ENCODE peak calls at places on chromosomes 5 and 9, in four cellular contexts. D is hypothalamus; P is activated CD4-positive, alpha-beta T cell treated with anti-CD3 and anti-CD28 coated beads for 24 hours; K is KBM-7. U is an unnamed sample.

GRCh38 chr5:109619661-109620060 is 70.1 kb upstream of the MAN2A1 start:
- DNase-seq in D (no peak), P (no peak), K (no peak), U (no peak)

GRCh38 chr9:135521608-135522095 is 412 bp downstream of the LCN1 start:
- DNase-seq in D (no peak), P (no peak), K (no peak), U (no peak)

GRCh38 chr9:91417602-91418218 is 5.9 kb downstream of the NFIL3 start:
- DNase-seq in D (no peak), P (no peak), K (no peak), U (no peak)

GRCh38 chr9:109781086-109781485 is 1.1 kb downstream of the PALM2AKAP2 start:
- DNase-seq in D (no peak), P (no peak), K (no peak), U (no peak)

GRCh38 chr5:62326302-62326701 is 20.3 kb downstream of the KIF2A start:
- DNase-seq in D (no peak), P (no peak), K (peak; percentile 26), U (no peak)

GRCh38 chr9:137224850-137225694 is at the start of gene CYSRT1:
- DNase-seq in D (no peak), P (no peak), K (no peak), U (no peak)

GRCh38 chr9:89361816-89362646 is 43.7 kb downstream of the SECISBP2 start:
- DNase-seq in D (no peak), P (no peak), K (no peak), U (no peak)

GRCh38 chr5:154349621-154350020 is 96.2 kb upstream of the SAP30L start:
- DNase-seq in D (no peak), P (no peak), K (no peak), U (no peak)

GRCh38 chr9:16039988-16040761 is 487.3 kb downstream of the CCDC171 start:
- DNase-seq in D (no peak), P (no peak), K (no peak), U (no peak)

GRCh38 chr5:38724301-38725030 is 121.3 kb upstream of the OSMR start:
- DNase-seq in D (no peak), P (no peak), K (no peak), U (no peak)

GRCh38 chr5:3139596-3139995 is 388.1 kb upstream of the IRX2 start:
- DNase-seq in D (no peak), P (no peak), K (no peak), U (no peak)

GRCh38 chr5:5018560-5018935 is 121.6 kb upstream of the ADAMTS16 start:
- DNase-seq in D (no peak), P (no peak), K (no peak), U (no peak)

GRCh38 chr5:155699385-155699784 is 627.6 kb upstream of the SGCD start:
- DNase-seq in D (no peak), P (no peak), K (no peak), U (peak; percentile 1)

GRCh38 chr9:35000535-35001284 is 11.2 kb downstream of the DNAJB5 start:
- DNase-seq in D (no peak), P (no peak), K (no peak), U (no peak)

GRCh38 chr9:129981180-129981907 is 61.6 kb downstream of the FNBP1 start:
- DNase-seq in D (peak; percentile 69), P (no peak), K (no peak), U (no peak)

GRCh38 chr5:23507278-23507685 is at the start of gene PRDM9:
- DNase-seq in D (peak; percentile 9), P (no peak), K (no peak), U (no peak)

GRCh38 chr5:122629278-122629677 is 145.6 kb upstream of the SNX2 start:
- DNase-seq in D (no peak), P (no peak), K (no peak), U (no peak)

GRCh38 chr5:174843263-174844250 is 119.2 kb downstream of the MSX2 start:
- DNase-seq in D (no peak), P (no peak), K (no peak), U (no peak)

GRCh38 chr9:137757613-137758029 is 120.0 kb upstream of the CACNA1B start:
- DNase-seq in D (no peak), P (no peak), K (no peak), U (no peak)

GRCh38 chr5:118611332-118611945 is 376.9 kb downstream of the DTWD2 start:
- DNase-seq in D (no peak), P (no peak), K (peak; percentile 32), U (peak; percentile 43)

GRCh38 chr5:98365126-98365525 is 408.3 kb upstream of the RGMB start:
- DNase-seq in D (no peak), P (no peak), K (no peak), U (no peak)

GRCh38 chr5:95392593-95393182 is 1.5 kb downstream of the FAM81B start:
- DNase-seq in D (no peak), P (no peak), K (peak; percentile 45), U (peak; percentile 29)

GRCh38 chr9:95966303-95966702 is 90.8 kb downstream of the ERCC6L2 start:
- DNase-seq in D (no peak), P (no peak), K (no peak), U (no peak)

GRCh38 chr9:98929866-98930265 is 13.8 kb upstream of the COL15A1 start:
- DNase-seq in D (no peak), P (no peak), K (no peak), U (no peak)

GRCh38 chr9:134880484-134881312 is at the start of gene FCN2:
- DNase-seq in D (no peak), P (no peak), K (no peak), U (no peak)

GRCh38 chr5:139696894-139697658 is 48.9 kb downstream of the CXXC5 start:
- DNase-seq in D (peak; percentile 73), P (no peak), K (peak; percentile 79), U (peak; percentile 78)

GRCh38 chr5:142753114-142753764 is 16.9 kb upstream of the ARHGAP26 start:
- DNase-seq in D (peak; percentile 40), P (no peak), K (no peak), U (no peak)

GRCh38 chr9:89664010-89664409 is 59.2 kb downstream of the GADD45G start:
- DNase-seq in D (no peak), P (no peak), K (no peak), U (no peak)